ENCODE peak calls at places on chromosomes 13 and 19, in eight cellular contexts. P, Z, B, N, R, L, F and W are unnamed samples.

GRCh38 chr13:45750566-45750965 is 48.4 kb downstream of the CBY2 start:
- DNase-seq in R (no peak), F (no peak), P (no peak), L (no peak), N (no peak), B (no peak), Z (no peak), W (no peak)

GRCh38 chr19:51294977-51295375 is 16.5 kb upstream of the IGLON5 start:
- DNase-seq in F (no peak), N (no peak), L (no peak), P (no peak), Z (no peak), B (peak), R (no peak), W (no peak)

GRCh38 chr13:47066261-47066660 is 169.4 kb upstream of the HTR2A start:
- DNase-seq in L (no peak), P (no peak), B (no peak), R (no peak), N (no peak), F (no peak), Z (no peak), W (no peak)

GRCh38 chr13:23822252-23822824 is 66.9 kb downstream of the MIPEP start:
- DNase-seq in N (no peak), R (no peak), F (no peak), Z (no peak), P (no peak), B (no peak), L (no peak), W (no peak)

GRCh38 chr13:44747179-44747578 is 171.0 kb upstream of the TSC22D1 start:
- DNase-seq in R (no peak), B (no peak), P (peak), N (no peak), F (no peak), L (no peak), Z (no peak), W (no peak)

GRCh38 chr13:44449999-44450821 is 76.6 kb downstream of the SERP2 start:
- DNase-seq in Z (no peak), B (no peak), R (no peak), L (no peak), F (no peak), N (no peak), P (no peak), W (no peak)

GRCh38 chr19:778910-779653 is 18.2 kb upstream of the PTBP1 start:
- DNase-seq in L (peak), R (no peak), Z (peak), B (peak), P (peak), F (peak), N (no peak), W (no peak)

GRCh38 chr19:49149652-49150105 is 5.5 kb downstream of the HRC start:
- DNase-seq in B (peak), R (peak), L (peak), N (no peak), Z (no peak), P (peak), F (peak), W (peak)

GRCh38 chr13:66001136-66001535 is 1229.0 kb downstream of the PCDH9 start:
- DNase-seq in B (no peak), N (no peak), P (no peak), R (no peak), F (no peak), Z (no peak), L (no peak), W (no peak)

GRCh38 chr19:756232-756631 is 5.3 kb downstream of the MISP start:
- DNase-seq in L (no peak), B (no peak), R (peak), F (no peak), N (no peak), Z (no peak), P (no peak), W (peak)

GRCh38 chr19:23526302-23526701 is 131.0 kb upstream of the ZNF91 start:
- DNase-seq in R (no peak), F (no peak), Z (no peak), B (no peak), P (no peak), L (no peak), N (no peak), W (no peak)

GRCh38 chr13:71979616-71980015 is 112.6 kb upstream of the DACH1 start:
- DNase-seq in L (no peak), N (no peak), R (no peak), B (no peak), P (peak), F (no peak), Z (no peak), W (no peak)

GRCh38 chr13:92900455-92900854 is 326.2 kb upstream of the GPC6 start:
- DNase-seq in F (no peak), L (no peak), Z (no peak), N (no peak), R (no peak), P (no peak), B (no peak), W (no peak)

GRCh38 chr19:6450166-6450565 is 9.4 kb downstream of the SLC25A23 start:
- DNase-seq in R (no peak), B (no peak), F (no peak), Z (no peak), N (no peak), P (no peak), L (no peak), W (no peak)

GRCh38 chr13:45728759-45729158 is 26.6 kb downstream of the CBY2 start:
- DNase-seq in F (no peak), Z (no peak), B (peak), L (no peak), N (no peak), R (no peak), P (no peak), W (peak)

GRCh38 chr19:6734096-6734696 is 3.2 kb downstream of the GPR108 start:
- DNase-seq in L (no peak), F (no peak), P (no peak), Z (no peak), B (no peak), N (no peak), R (no peak), W (no peak)

GRCh38 chr13:112443191-112444000 is 67.2 kb downstream of the SPACA7 start:
- DNase-seq in N (peak), B (peak), Z (no peak), R (no peak), L (no peak), P (no peak), F (no peak), W (peak)

GRCh38 chr13:20106751-20107150 is 54.1 kb downstream of the GJA3 start:
- DNase-seq in Z (no peak), P (no peak), R (no peak), L (no peak), B (no peak), F (no peak), N (no peak), W (no peak)

GRCh38 chr13:51913421-51914136 is 51.8 kb downstream of the CCDC70 start:
- DNase-seq in P (no peak), N (no peak), F (no peak), R (no peak), Z (no peak), L (no peak), B (peak), W (no peak)

GRCh38 chr13:19685034-19685433 is 51.6 kb downstream of the MPHOSPH8 start:
- DNase-seq in L (no peak), Z (peak), B (no peak), R (no peak), F (no peak), P (peak), N (no peak), W (no peak)

GRCh38 chr13:66896933-66897332 is 333.2 kb downstream of the PCDH9 start:
- DNase-seq in P (no peak), L (no peak), F (no peak), B (no peak), Z (no peak), N (no peak), R (no peak), W (no peak)

GRCh38 chr13:26498524-26499208 is 58.8 kb upstream of the WASF3 start:
- DNase-seq in Z (no peak), F (no peak), L (no peak), B (peak), P (no peak), R (no peak), N (no peak), W (no peak)

DNA sequence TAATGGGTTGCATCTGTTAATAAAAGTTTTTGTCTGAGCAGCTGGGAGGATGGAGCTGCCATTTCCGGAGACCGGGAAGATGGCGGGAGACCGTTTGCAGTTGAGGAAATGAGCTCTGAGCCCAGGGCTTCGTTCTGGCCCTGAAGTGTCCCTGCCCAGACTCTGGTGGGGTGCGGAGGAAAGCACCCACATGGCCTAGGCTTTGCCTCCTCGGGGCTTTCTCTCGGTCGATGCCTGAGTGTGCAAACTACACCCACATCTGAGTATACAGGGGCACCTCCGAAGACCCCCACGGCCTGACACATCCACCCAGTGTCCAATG is 15.6 kb upstream of the NANOS3 start:
- DNase-seq in F (no peak), N (no peak), L (no peak), Z (no peak), R (no peak), P (no peak), B (no peak), W (no peak)
- TF ChIP-seq POLR2A in F (no peak), N (no peak), L (no peak), Z (no peak), R (no peak), P (no peak), B (no peak), W (no peak)

GRCh38 chr13:27962128-27962841 is 6.8 kb downstream of the CDX2 start:
- DNase-seq in P (no peak), R (no peak), Z (no peak), L (no peak), F (no peak), N (no peak), B (peak), W (no peak)
- TF ChIP-seq POLR2A in P (no peak), R (no peak), Z (no peak), L (no peak), F (no peak), N (no peak), B (no peak), W (no peak)

DNA sequence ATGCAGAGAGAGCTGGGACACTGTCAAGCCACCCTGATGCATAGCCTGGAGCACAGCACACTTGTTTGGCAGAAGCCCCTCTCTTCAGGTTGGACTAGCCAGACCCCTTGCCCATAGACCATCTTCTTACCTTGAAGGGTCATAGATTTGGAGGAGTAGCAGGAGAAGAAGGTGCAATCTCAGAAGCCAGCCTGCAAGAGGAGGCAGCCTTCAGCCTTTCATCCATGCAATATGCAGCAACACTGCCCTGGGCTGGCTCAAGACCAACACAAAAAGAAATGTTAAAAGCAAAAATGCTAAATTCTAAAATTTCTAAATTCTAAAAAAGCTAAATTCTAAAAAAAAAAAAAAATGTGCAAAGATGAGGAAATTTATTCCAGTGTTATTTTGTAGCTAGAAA is 4.9 kb downstream of the IQCN start:
- DNase-seq in P (no peak), L (no peak), R (no peak), Z (no peak), B (no peak), N (no peak), F (no peak), W (no peak)
- TF ChIP-seq POLR2A in P (no peak), L (no peak), R (no peak), Z (no peak), B (no peak), N (no peak), F (no peak), W (no peak)

GRCh38 chr19:35745328-35746086 is at the start of the genes PSENEN and U2AF1L4:
- DNase-seq in N (peak), R (peak), Z (peak), B (peak), P (peak), L (peak), F (peak), W (peak)

GRCh38 chr19:35746087-35746462 is 624 bp downstream of the PSENEN start:
- DNase-seq in L (no peak), N (no peak), B (no peak), Z (no peak), P (no peak), R (no peak), F (no peak), W (no peak)

GRCh38 chr19:35744335-35744687 is 907 bp downstream of the U2AF1L4 start:
- DNase-seq in F (no peak), N (no peak), Z (no peak), B (no peak), L (no peak), R (no peak), P (no peak), W (no peak)

GRCh38 chr19:35743640-35744306 is 1.4 kb downstream of the U2AF1L4 start:
- DNase-seq in F (no peak), P (no peak), B (no peak), Z (no peak), R (no peak), L (no peak), N (no peak), W (no peak)

GRCh38 chr19:35744688-35745327 is 410 bp downstream of the U2AF1L4 start:
- DNase-seq in F (peak), B (peak), R (peak), L (peak), Z (peak), N (peak), P (peak), W (peak)
- TF ChIP-seq POLR2A in F (no peak), B (no peak), R (no peak), L (no peak), Z (no peak), N (peak), P (no peak), W (peak)

GRCh38 chr19:33601583-33601982 is 20.2 kb upstream of the CHST8 start:
- DNase-seq in L (no peak), B (peak), F (no peak), N (no peak), Z (no peak), P (no peak), R (no peak), W (no peak)

GRCh38 chr19:33590224-33590623 is 31.5 kb upstream of the CHST8 start:
- DNase-seq in B (no peak), R (no peak), F (no peak), Z (no peak), N (no peak), P (no peak), L (no peak), W (no peak)

GRCh38 chr19:33595783-33596182 is 26.0 kb upstream of the CHST8 start:
- DNase-seq in F (no peak), Z (no peak), P (no peak), N (no peak), R (no peak), L (no peak), B (no peak), W (no peak)
- TF ChIP-seq POLR2A in F (no peak), Z (no peak), P (no peak), N (no peak), R (no peak), L (no peak), B (no peak), W (no peak)

DNA sequence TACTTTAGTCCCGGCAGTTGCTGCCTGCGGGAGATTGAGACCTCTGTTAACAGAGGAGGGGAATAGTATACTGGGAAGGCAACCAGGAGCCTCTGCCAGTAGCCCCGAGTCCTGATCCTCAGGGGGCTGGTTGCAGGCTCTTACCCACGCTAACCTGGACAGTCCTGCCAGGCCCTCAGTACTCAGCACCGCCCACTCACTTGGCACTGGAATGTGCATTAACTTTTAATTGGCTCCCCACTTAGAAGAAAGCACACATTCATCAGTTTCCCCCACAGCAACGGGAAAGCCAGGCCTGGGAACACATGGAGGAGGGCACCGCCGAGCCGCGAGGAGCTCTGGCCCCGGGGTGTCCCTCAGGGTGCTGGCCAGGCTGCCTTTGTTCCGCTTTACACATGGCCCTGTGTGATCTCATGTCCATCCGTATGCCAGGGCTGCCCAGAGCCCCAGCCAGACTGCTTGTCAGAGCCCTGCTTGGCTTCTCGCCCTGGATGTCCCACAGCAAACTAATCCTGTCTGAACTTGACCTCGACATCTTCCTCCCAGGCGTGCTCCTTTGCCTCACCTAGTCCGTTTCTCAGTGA is 14.2 kb downstream of the BCKDHA start:
- DNase-seq in L (peak), B (no peak), N (no peak), F (peak), R (no peak), Z (no peak), P (no peak), W (no peak)
- TF ChIP-seq POLR2A in L (no peak), B (no peak), N (no peak), F (no peak), R (no peak), Z (no peak), P (no peak), W (no peak)

GRCh38 chr13:102800145-102801041 is 1.5 kb downstream of the BIVM start:
- DNase-seq in F (peak), Z (peak), L (peak), B (peak), R (peak), N (peak), P (peak), W (peak)
- TF ChIP-seq POLR2A in F (no peak), Z (peak), L (no peak), B (no peak), R (no peak), N (peak), P (peak), W (peak)

DNA sequence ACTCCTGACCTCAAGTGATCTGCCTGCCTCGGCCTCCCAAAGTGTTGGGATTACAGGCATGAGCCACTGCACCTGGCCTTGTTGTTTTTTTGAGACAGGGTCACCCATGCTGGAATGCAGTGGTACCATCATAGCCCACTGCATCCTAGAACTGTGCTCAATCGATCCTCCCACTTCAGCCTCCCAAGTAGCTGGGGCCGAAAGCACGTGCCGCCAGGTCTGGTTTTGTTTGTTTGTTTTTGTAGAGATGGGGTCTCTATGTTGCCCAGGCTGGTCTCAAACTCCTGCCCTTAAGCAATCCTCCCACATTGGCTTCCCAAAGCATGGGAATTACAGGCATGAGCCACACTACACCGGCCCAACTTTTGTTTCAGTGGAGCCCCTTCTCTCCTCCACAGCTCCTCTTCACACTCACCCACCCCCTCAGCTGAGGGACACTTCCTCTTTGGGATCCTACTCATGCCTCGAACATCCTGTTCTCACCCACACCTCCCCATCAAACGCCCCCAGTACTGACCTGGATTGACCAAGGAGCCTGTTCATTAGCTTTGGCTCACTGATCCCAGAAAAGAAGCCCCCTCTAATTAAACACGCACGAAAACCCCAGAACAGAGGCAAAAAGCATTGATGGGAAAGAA is 12.8 kb upstream of the CERS4 start:
- DNase-seq in B (no peak), Z (no peak), N (no peak), P (no peak), F (no peak), L (no peak), R (no peak), W (no peak)
- TF ChIP-seq POLR2A in B (no peak), Z (no peak), N (no peak), P (no peak), F (no peak), L (no peak), R (no peak), W (no peak)

DNA sequence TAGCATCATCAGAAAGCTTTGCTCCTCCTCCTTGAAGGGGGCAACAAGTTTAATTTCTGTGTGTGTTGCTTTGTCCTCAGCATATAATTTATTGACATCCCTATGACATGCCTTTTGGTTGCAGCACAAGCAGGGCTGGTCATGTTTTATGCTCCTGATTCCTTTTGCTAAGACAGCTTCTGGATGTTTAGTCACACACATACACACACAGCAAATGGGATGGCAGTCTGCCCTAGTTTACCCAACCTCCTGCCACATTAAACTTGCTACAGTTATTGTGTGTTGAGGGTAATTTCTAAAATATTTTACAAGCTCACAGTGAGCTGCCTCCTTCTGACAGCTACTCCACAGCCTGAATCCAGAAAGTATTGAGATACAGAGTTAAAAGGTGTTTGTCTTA is 217.9 kb upstream of the RXFP2 start:
- DNase-seq in F (no peak), L (no peak), Z (no peak), P (no peak), N (no peak), R (no peak), B (no peak), W (no peak)
- TF ChIP-seq POLR2A in F (no peak), L (no peak), Z (no peak), P (no peak), N (no peak), R (no peak), B (no peak), W (no peak)

DNA sequence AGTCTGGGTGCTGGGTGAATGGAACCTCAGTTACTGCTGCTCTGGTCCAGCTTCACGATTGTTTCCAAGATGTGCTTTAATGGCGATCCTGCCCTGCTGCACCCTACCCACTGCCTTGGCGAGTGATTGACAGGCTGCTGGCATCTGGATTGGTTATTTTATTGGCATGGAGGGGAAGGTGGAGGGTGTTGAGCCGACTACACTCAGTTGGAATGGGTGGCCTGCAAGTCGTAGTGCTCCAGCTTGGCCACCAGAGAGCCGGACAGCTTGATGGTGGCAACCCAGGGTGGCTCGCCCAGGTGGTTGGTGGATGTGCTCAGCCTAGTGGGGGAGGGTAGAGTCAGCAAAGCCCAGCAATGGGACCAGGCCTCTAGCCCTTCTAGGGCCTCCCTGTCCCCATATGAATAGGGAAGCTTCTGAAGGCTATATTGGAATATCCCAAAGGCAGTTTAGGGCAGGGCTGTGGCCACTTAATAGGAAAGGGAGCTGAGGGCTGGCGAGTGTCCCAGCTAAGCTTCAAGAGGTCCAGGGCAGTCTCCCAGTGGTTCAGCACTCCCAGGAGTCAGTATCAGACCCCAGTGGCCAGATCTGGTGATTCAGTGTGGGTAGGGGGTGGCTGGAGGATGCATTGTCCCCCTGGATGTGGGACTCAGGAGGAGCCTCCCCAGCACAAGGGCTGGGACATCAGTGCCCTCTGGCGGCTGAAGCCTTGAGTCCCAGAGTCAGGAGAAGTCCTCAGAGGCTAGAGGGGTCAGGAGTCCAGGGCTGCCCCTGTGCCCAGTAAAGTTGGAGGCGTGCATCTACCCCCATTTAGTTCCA is 3.4 kb downstream of the GGN start:
- DNase-seq in Z (no peak), P (no peak), N (no peak), F (no peak), B (no peak), R (no peak), L (no peak), W (no peak)
- TF ChIP-seq POLR2A in Z (no peak), P (no peak), N (no peak), F (no peak), B (no peak), R (no peak), L (no peak), W (peak)